ENCODE peak calls at places on chromosome 2, in nine cellular contexts. W is HFFc6; U is activated CD8-positive, alpha-beta T cell treated with anti-CD3 and anti-CD28 coated beads for 36 hours; V is neural crest cell; F is NCI-H1105; K is NCI-H2029 treated with DMSO at 0.1 percent for 48 hours; R is activated T-cell treated with anti-CD3 and anti-CD28 coated beads for 24 hours; H is NAMALWA; Q is cardiac fibroblast. O is an unnamed sample.

GRCh38 chr2:46806526-46806925 is 109.1 kb downstream of the MCFD2 start:
- DNase-seq in W (peak), U (no peak), V (no peak), F (no peak), K (no peak), R (no peak), H (no peak), Q (peak), O (no peak)

GRCh38 chr2:218781691-218782528 is at the start of gene CYP27A1:
- DNase-seq in W (no peak), U (peak), V (peak), F (peak), K (no peak), R (no peak), H (no peak), Q (peak), O (no peak)

GRCh38 chr2:27891820-27892105 is 1.2 kb downstream of the BABAM2 start:
- DNase-seq in W (no peak), U (no peak), V (no peak), F (no peak), K (no peak), R (no peak), H (no peak), Q (peak), O (peak)

GRCh38 chr2:222427606-222428320 is 3.4 kb downstream of the SGPP2 start:
- DNase-seq in W (no peak), U (no peak), V (no peak), F (no peak), K (no peak), R (no peak), H (no peak), Q (no peak), O (no peak)

GRCh38 chr2:85930129-85931124 is 41.6 kb upstream of the ST3GAL5 start:
- DNase-seq in W (no peak), U (no peak), V (no peak), F (no peak), K (no peak), R (no peak), H (no peak), Q (peak), O (peak)

GRCh38 chr2:129936334-129936934 is 43.0 kb upstream of the RAB6C start:
- DNase-seq in W (peak), U (no peak), V (peak), F (no peak), K (no peak), R (no peak), H (peak), Q (no peak), O (no peak)

GRCh38 chr2:233713262-233713615 is 532 bp downstream of the UGT1A5 start:
- DNase-seq in W (no peak), U (peak), V (no peak), F (no peak), K (no peak), R (no peak), H (no peak), Q (no peak), O (no peak)

GRCh38 chr2:176281267-176281666 is 12.0 kb downstream of the MTX2 start:
- DNase-seq in W (peak), U (no peak), V (no peak), F (no peak), K (no peak), R (no peak), H (no peak), Q (peak), O (no peak)

GRCh38 chr2:9285385-9285784 is 78.8 kb downstream of the ASAP2 start:
- DNase-seq in W (no peak), U (no peak), V (no peak), F (no peak), K (no peak), R (no peak), H (no peak), Q (no peak), O (no peak)

GRCh38 chr2:111121028-111121872 is 536 bp downstream of the BCL2L11 start:
- DNase-seq in W (no peak), U (peak), V (peak), F (peak), K (peak), R (no peak), H (peak), Q (peak), O (peak)

O was measured in KBM-7.